ENCODE peak calls at places on chromosomes 5 and 9, in seven cellular contexts. One of them, this sample, is unnamed.

GRCh38 chr5:34905564-34905963 is 9.7 kb downstream of the RAD1 start:
- DNase-seq in cardiac muscle cell: peak
- DNase-seq in cardiac fibroblast: peak
- DNase-seq in heart right ventricle: no peak
- DNase-seq in mucosa of descending colon: no peak
- DNase-seq in SK-N-SH: peak
- DNase-seq in GM06990: no peak
- DNase-seq in this sample: no peak

GRCh38 chr9:3794005-3794404 is 268.2 kb upstream of the RFX3 start:
- DNase-seq in cardiac muscle cell: peak
- DNase-seq in cardiac fibroblast: peak
- DNase-seq in heart right ventricle: no peak
- DNase-seq in mucosa of descending colon: no peak
- DNase-seq in SK-N-SH: no peak
- DNase-seq in GM06990: no peak
- DNase-seq in this sample: no peak

GRCh38 chr9:109799792-109800191 is 19.8 kb downstream of the PALM2AKAP2 start:
- DNase-seq in cardiac muscle cell: peak
- DNase-seq in cardiac fibroblast: peak
- DNase-seq in heart right ventricle: no peak
- DNase-seq in mucosa of descending colon: no peak
- DNase-seq in SK-N-SH: no peak
- DNase-seq in GM06990: no peak
- DNase-seq in this sample: no peak

GRCh38 chr5:138605254-138605972 is 30.2 kb upstream of the HSPA9 start:
- DNase-seq in cardiac muscle cell: peak
- DNase-seq in cardiac fibroblast: peak
- DNase-seq in heart right ventricle: no peak
- DNase-seq in mucosa of descending colon: no peak
- DNase-seq in SK-N-SH: no peak
- DNase-seq in GM06990: peak
- DNase-seq in this sample: peak

GRCh38 chr5:177594071-177594470 is 2.1 kb downstream of the TMED9 start:
- DNase-seq in cardiac muscle cell: no peak
- DNase-seq in cardiac fibroblast: no peak
- DNase-seq in heart right ventricle: no peak
- DNase-seq in mucosa of descending colon: no peak
- DNase-seq in SK-N-SH: no peak
- DNase-seq in GM06990: no peak
- DNase-seq in this sample: no peak

GRCh38 chr5:17732351-17732923 is 98.2 kb downstream of the TAF11L14 start:
- DNase-seq in cardiac muscle cell: no peak
- DNase-seq in cardiac fibroblast: no peak
- DNase-seq in heart right ventricle: no peak
- DNase-seq in mucosa of descending colon: no peak
- DNase-seq in SK-N-SH: no peak
- DNase-seq in GM06990: no peak
- DNase-seq in this sample: no peak

GRCh38 chr5:71653119-71653518 is 66.0 kb upstream of the CARTPT start:
- DNase-seq in cardiac muscle cell: peak
- DNase-seq in cardiac fibroblast: no peak
- DNase-seq in heart right ventricle: no peak
- DNase-seq in mucosa of descending colon: no peak
- DNase-seq in SK-N-SH: no peak
- DNase-seq in GM06990: no peak
- DNase-seq in this sample: no peak

GRCh38 chr5:53785924-53786323 is 225.5 kb downstream of the NDUFS4 start:
- DNase-seq in cardiac muscle cell: no peak
- DNase-seq in cardiac fibroblast: no peak
- DNase-seq in heart right ventricle: no peak
- DNase-seq in mucosa of descending colon: no peak
- DNase-seq in SK-N-SH: no peak
- DNase-seq in GM06990: no peak
- DNase-seq in this sample: no peak

GRCh38 chr9:75451505-75451904 is 363.2 kb downstream of the OSTF1 start:
- DNase-seq in cardiac muscle cell: no peak
- DNase-seq in cardiac fibroblast: no peak
- DNase-seq in heart right ventricle: no peak
- DNase-seq in mucosa of descending colon: no peak
- DNase-seq in SK-N-SH: no peak
- DNase-seq in GM06990: no peak
- DNase-seq in this sample: no peak

GRCh38 chr5:115170924-115171510 is 1.3 kb upstream of the TRIM36 start:
- DNase-seq in cardiac muscle cell: no peak
- DNase-seq in cardiac fibroblast: no peak
- DNase-seq in heart right ventricle: no peak
- DNase-seq in mucosa of descending colon: no peak
- DNase-seq in SK-N-SH: no peak
- DNase-seq in GM06990: no peak
- DNase-seq in this sample: no peak

GRCh38 chr9:32350682-32351081 is 33.8 kb upstream of the ACO1 start:
- DNase-seq in cardiac muscle cell: peak
- DNase-seq in cardiac fibroblast: peak
- DNase-seq in heart right ventricle: no peak
- DNase-seq in mucosa of descending colon: no peak
- DNase-seq in SK-N-SH: no peak
- DNase-seq in GM06990: no peak
- DNase-seq in this sample: no peak

GRCh38 chr5:132387649-132388117 is 18.2 kb downstream of the SLC22A5 start:
- DNase-seq in cardiac muscle cell: peak
- DNase-seq in cardiac fibroblast: peak
- DNase-seq in heart right ventricle: peak
- DNase-seq in mucosa of descending colon: peak
- DNase-seq in SK-N-SH: peak
- DNase-seq in GM06990: no peak
- DNase-seq in this sample: no peak

GRCh38 chr5:54836959-54837534 is 148.3 kb downstream of the ESM1 start:
- DNase-seq in cardiac muscle cell: peak
- DNase-seq in cardiac fibroblast: peak
- DNase-seq in heart right ventricle: no peak
- DNase-seq in mucosa of descending colon: no peak
- DNase-seq in SK-N-SH: no peak
- DNase-seq in GM06990: no peak
- DNase-seq in this sample: no peak

GRCh38 chr9:115849679-115850412 is 303.7 kb upstream of the PAPPA start:
- DNase-seq in cardiac muscle cell: no peak
- DNase-seq in cardiac fibroblast: peak
- DNase-seq in heart right ventricle: no peak
- DNase-seq in mucosa of descending colon: no peak
- DNase-seq in SK-N-SH: no peak
- DNase-seq in GM06990: no peak
- DNase-seq in this sample: peak

GRCh38 chr5:78008356-78008967 is 232.3 kb upstream of the TBCA start:
- DNase-seq in cardiac muscle cell: peak
- DNase-seq in cardiac fibroblast: peak
- DNase-seq in heart right ventricle: no peak
- DNase-seq in mucosa of descending colon: no peak
- DNase-seq in SK-N-SH: peak
- DNase-seq in GM06990: peak
- DNase-seq in this sample: peak

GRCh38 chr5:65299841-65300240 is 181.9 kb downstream of the ADAMTS6 start:
- DNase-seq in cardiac muscle cell: peak
- DNase-seq in cardiac fibroblast: peak
- DNase-seq in heart right ventricle: no peak
- DNase-seq in mucosa of descending colon: no peak
- DNase-seq in SK-N-SH: no peak
- DNase-seq in GM06990: no peak
- DNase-seq in this sample: no peak

GRCh38 chr9:127684576-127684975 is 22.2 kb upstream of the CFAP157 start:
- DNase-seq in cardiac muscle cell: peak
- DNase-seq in cardiac fibroblast: peak
- DNase-seq in heart right ventricle: no peak
- DNase-seq in mucosa of descending colon: no peak
- DNase-seq in SK-N-SH: no peak
- DNase-seq in GM06990: no peak
- DNase-seq in this sample: no peak

GRCh38 chr5:123487298-123487697 is 24.7 kb upstream of the CSNK1G3 start:
- DNase-seq in cardiac muscle cell: peak
- DNase-seq in cardiac fibroblast: peak
- DNase-seq in heart right ventricle: no peak
- DNase-seq in mucosa of descending colon: no peak
- DNase-seq in SK-N-SH: no peak
- DNase-seq in GM06990: no peak
- DNase-seq in this sample: no peak
- H3K4me3 ChIP-seq in cardiac muscle cell: no peak
- H3K4me3 ChIP-seq in cardiac fibroblast: no peak
- H3K4me3 ChIP-seq in heart right ventricle: no peak
- H3K4me3 ChIP-seq in mucosa of descending colon: no peak
- H3K4me3 ChIP-seq in SK-N-SH: no peak
- H3K4me3 ChIP-seq in GM06990: no peak
- H3K4me3 ChIP-seq in this sample: no peak

DNA sequence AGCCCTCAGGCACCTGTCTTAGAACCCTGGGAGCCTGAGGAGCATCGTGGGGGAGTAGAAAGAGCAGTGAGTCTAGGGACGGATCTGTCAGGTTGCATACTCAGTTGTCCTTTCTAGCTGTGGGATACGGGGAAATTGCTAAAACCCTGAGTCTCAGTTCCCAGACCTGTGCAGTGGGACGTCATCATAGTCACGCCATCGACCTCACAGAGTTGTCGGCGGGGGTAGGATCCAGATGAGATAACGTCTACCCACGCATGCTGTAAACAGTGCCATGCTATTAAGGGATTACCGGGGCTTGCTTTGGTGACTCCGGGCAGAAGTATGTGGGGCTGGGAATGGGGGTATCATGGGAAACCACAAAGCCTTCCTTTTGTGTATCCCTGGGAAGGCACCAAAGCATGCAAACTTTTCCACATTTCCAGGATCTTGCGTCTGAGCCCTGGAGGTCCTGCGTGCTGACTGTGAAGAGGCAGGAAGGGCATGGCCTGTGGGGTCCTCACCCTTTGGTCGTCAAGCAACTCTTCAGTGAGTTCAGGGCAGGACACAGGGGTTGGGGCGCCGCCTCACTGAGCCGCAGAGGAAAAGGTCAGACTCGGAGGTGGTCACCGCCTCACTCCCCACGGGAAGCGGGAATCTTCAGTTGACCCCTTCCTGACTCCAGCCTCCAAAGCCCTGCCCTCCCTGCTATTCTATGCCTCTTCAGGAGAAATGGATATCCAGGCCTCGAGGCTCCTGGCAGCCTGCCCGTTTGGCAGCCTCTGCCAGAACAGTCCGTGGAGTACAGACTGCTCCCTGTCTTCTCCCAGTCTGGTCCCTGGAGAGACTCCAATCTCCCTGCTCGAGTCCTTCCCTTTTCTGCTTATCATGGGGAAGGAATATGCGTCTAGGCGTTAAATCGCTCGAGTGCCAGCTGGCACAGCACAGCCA is 186.8 kb upstream of the KLF9 start:
- DNase-seq in cardiac muscle cell: peak
- DNase-seq in cardiac fibroblast: peak
- DNase-seq in heart right ventricle: peak
- DNase-seq in mucosa of descending colon: peak
- DNase-seq in SK-N-SH: peak
- DNase-seq in GM06990: no peak
- DNase-seq in this sample: no peak
- TF ChIP-seq CTCF in cardiac muscle cell: no peak
- TF ChIP-seq CTCF in cardiac fibroblast: no peak
- TF ChIP-seq CTCF in heart right ventricle: no peak
- TF ChIP-seq CTCF in mucosa of descending colon: no peak
- TF ChIP-seq CTCF in SK-N-SH: no peak
- TF ChIP-seq CTCF in GM06990: no peak
- TF ChIP-seq CTCF in this sample: no peak

GRCh38 chr5:107567901-107568671 is 102.7 kb downstream of the EFNA5 start:
- DNase-seq in cardiac muscle cell: no peak
- DNase-seq in cardiac fibroblast: no peak
- DNase-seq in heart right ventricle: no peak
- DNase-seq in mucosa of descending colon: no peak
- DNase-seq in SK-N-SH: no peak
- DNase-seq in GM06990: no peak
- DNase-seq in this sample: peak

GRCh38 chr5:107566537-107566875 is 104.2 kb downstream of the EFNA5 start:
- DNase-seq in cardiac muscle cell: peak
- DNase-seq in cardiac fibroblast: peak
- DNase-seq in heart right ventricle: no peak
- DNase-seq in mucosa of descending colon: no peak
- DNase-seq in SK-N-SH: no peak
- DNase-seq in GM06990: no peak
- DNase-seq in this sample: no peak

GRCh38 chr5:107572800-107573368 is 97.9 kb downstream of the EFNA5 start:
- DNase-seq in cardiac muscle cell: no peak
- DNase-seq in cardiac fibroblast: no peak
- DNase-seq in heart right ventricle: no peak
- DNase-seq in mucosa of descending colon: no peak
- DNase-seq in SK-N-SH: no peak
- DNase-seq in GM06990: no peak
- DNase-seq in this sample: no peak

GRCh38 chr5:107571621-107572489 is 98.9 kb downstream of the EFNA5 start:
- DNase-seq in cardiac muscle cell: peak
- DNase-seq in cardiac fibroblast: peak
- DNase-seq in heart right ventricle: peak
- DNase-seq in mucosa of descending colon: peak
- DNase-seq in SK-N-SH: peak
- DNase-seq in GM06990: peak
- DNase-seq in this sample: peak

DNA sequence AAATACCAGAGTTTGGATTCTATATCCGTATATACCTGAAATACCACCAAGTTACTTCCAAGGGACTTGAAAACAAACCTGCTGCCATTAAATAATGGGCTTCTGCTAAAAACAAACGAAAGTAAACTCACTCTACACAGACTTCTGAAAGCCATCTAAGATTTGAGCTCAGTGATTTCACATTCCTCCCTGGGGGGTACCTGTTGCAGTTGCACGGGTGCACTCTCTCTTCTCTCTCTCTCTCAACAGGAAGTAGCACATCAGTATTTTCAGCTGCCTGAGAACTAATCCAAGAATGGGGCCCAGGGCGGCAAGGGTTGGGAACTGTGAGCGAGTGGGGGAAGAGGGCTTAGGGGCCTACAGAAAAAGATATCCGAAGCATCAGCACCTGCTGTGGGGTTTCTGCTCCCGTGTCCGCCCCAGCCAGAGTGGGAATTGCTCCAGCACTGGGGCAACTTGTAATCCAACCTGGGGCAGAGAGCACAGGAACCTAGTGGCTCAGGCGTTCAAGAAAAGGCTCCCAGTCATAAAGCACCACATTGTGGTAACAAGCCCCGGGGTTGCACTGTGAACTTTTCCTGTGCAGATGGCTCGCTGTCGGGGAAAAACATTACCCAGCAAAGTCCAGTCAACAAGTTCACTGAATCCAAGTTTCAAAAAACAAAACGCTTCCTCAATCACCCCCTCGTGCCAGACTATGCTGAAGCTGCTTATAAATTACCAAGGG is 99.8 kb downstream of the EFNA5 start:
- DNase-seq in cardiac muscle cell: peak
- DNase-seq in cardiac fibroblast: no peak
- DNase-seq in heart right ventricle: no peak
- DNase-seq in mucosa of descending colon: peak
- DNase-seq in SK-N-SH: no peak
- DNase-seq in GM06990: peak
- DNase-seq in this sample: peak
- H3K4me3 ChIP-seq in cardiac muscle cell: no peak
- H3K4me3 ChIP-seq in cardiac fibroblast: no peak
- H3K4me3 ChIP-seq in heart right ventricle: peak
- H3K4me3 ChIP-seq in mucosa of descending colon: no peak
- H3K4me3 ChIP-seq in SK-N-SH: no peak
- H3K4me3 ChIP-seq in GM06990: peak
- H3K4me3 ChIP-seq in this sample: peak

DNA sequence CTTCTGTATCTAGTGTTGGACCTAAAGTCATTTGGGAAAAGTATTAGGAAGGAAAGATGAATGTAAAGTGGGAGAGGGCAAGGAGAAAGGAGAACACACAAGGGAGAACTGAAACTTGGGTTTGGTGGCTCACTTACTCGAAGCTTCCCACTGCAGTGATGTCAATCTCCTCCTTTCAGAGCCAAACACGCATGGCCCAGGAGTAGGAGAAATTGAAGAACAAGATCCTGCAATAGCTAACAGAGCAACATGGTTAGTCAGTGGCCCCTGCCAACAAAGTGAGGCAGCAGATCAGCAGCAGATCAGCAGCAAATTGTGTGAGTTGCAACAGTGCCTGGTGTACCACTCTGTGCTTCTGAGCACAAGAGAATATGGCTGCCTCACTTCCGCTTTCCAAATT is 366.4 kb downstream of the PSAT1 start:
- DNase-seq in cardiac muscle cell: no peak
- DNase-seq in cardiac fibroblast: no peak
- DNase-seq in heart right ventricle: no peak
- DNase-seq in mucosa of descending colon: no peak
- DNase-seq in SK-N-SH: no peak
- DNase-seq in GM06990: no peak
- DNase-seq in this sample: no peak
- TF ChIP-seq CTCF in cardiac muscle cell: no peak
- TF ChIP-seq CTCF in cardiac fibroblast: no peak
- TF ChIP-seq CTCF in heart right ventricle: no peak
- TF ChIP-seq CTCF in mucosa of descending colon: no peak
- TF ChIP-seq CTCF in SK-N-SH: no peak
- TF ChIP-seq CTCF in GM06990: no peak
- TF ChIP-seq CTCF in this sample: no peak